ENCODE peak calls at places on chromosomes 6 and 20, in nine cellular contexts. A is GM23248, I is lung, V is stomach, K is heart right ventricle, Y is left ventricle myocardium inferior, U is brain microvascular endothelial cell, G is hepatocyte, O is thyroid gland. F is an unnamed sample.

GRCh38 chr20:33119725-33120720 is 40.6 kb downstream of the BPIFB4 start:
- DNase-seq in Y (no peak), A (peak), G (no peak), V (no peak), U (no peak), O (no peak), I (no peak), K (no peak), F (no peak)

GRCh38 chr6:128499079-128499705 is 21.2 kb downstream of the PTPRK start:
- DNase-seq in K (no peak), G (peak), O (no peak), V (no peak), Y (no peak), A (no peak), I (no peak), U (no peak), F (no peak)

GRCh38 chr6:142485256-142485655 is 183.4 kb downstream of the ADGRG6 start:
- DNase-seq in Y (no peak), U (no peak), O (no peak), K (no peak), G (no peak), I (no peak), V (no peak), A (peak), F (no peak)

GRCh38 chr20:8287328-8287727 is 155.3 kb downstream of the PLCB1 start:
- DNase-seq in V (no peak), I (no peak), U (no peak), K (no peak), O (no peak), G (no peak), Y (no peak), A (no peak), F (no peak)

GRCh38 chr20:62066983-62067433 is 1.3 kb upstream of the TAF4 start:
- DNase-seq in K (no peak), Y (no peak), G (peak), O (peak), U (no peak), V (no peak), A (peak), I (no peak), F (peak)

GRCh38 chr20:52425253-52425652 is 233.7 kb upstream of the ZFP64 start:
- DNase-seq in I (no peak), U (no peak), G (peak), K (no peak), A (peak), V (no peak), O (no peak), Y (no peak), F (no peak)

GRCh38 chr6:15793288-15793687 is 130.5 kb upstream of the DTNBP1 start:
- DNase-seq in I (no peak), A (peak), Y (no peak), K (no peak), O (no peak), V (no peak), U (peak), G (peak), F (no peak)

GRCh38 chr6:106309766-106310373 is 15.7 kb downstream of the ATG5 start:
- DNase-seq in O (no peak), V (no peak), A (peak), Y (no peak), U (no peak), I (no peak), G (no peak), K (no peak), F (no peak)

GRCh38 chr6:2611092-2611491 is 139.6 kb downstream of the MYLK4 start:
- DNase-seq in Y (no peak), A (no peak), I (no peak), G (peak), U (peak), K (no peak), V (no peak), O (no peak), F (no peak)

GRCh38 chr6:34924831-34925613 is 36.0 kb downstream of the ANKS1A start:
- DNase-seq in I (no peak), U (no peak), K (no peak), O (no peak), A (no peak), V (no peak), G (no peak), Y (no peak), F (no peak)

GRCh38 chr6:5006182-5006581 is 2.3 kb upstream of the RPP40 start:
- DNase-seq in O (no peak), V (no peak), U (no peak), Y (no peak), A (no peak), I (peak), K (no peak), G (no peak), F (no peak)

GRCh38 chr20:64216036-64216435 is 39.5 kb upstream of the PCMTD2 start:
- DNase-seq in A (no peak), G (no peak), V (peak), O (peak), K (no peak), Y (no peak), U (no peak), I (no peak), F (no peak)

GRCh38 chr20:6956574-6956973 is 189.1 kb downstream of the BMP2 start:
- DNase-seq in V (no peak), O (no peak), U (no peak), G (no peak), A (peak), I (no peak), K (no peak), Y (no peak), F (no peak)

GRCh38 chr6:56241106-56241812 is 6.1 kb downstream of the COL21A1 start:
- DNase-seq in G (no peak), V (no peak), K (no peak), A (no peak), Y (no peak), O (no peak), I (no peak), U (no peak), F (no peak)

GRCh38 chr6:116971959-116972358 is 94.9 kb downstream of the RFX6 start:
- DNase-seq in O (no peak), K (no peak), Y (no peak), V (no peak), I (no peak), U (peak), G (peak), A (peak), F (no peak)

GRCh38 chr6:152720964-152721363 is 23.3 kb downstream of the MYCT1 start:
- DNase-seq in I (no peak), K (no peak), V (no peak), G (no peak), U (no peak), O (no peak), A (no peak), Y (no peak), F (no peak)

GRCh38 chr6:126672654-126673053 is 332.7 kb downstream of the CENPW start:
- DNase-seq in I (no peak), K (no peak), A (peak), G (no peak), U (no peak), O (no peak), Y (no peak), V (no peak), F (no peak)

GRCh38 chr6:17156112-17156921 is 54.5 kb downstream of the STMND1 start:
- DNase-seq in K (no peak), G (peak), V (peak), O (peak), U (peak), I (peak), A (peak), Y (peak), F (peak)

GRCh38 chr6:140436023-140436811 is 1061.8 kb upstream of the CITED2 start:
- DNase-seq in V (no peak), G (no peak), I (no peak), A (peak), K (no peak), O (peak), U (peak), Y (no peak), F (no peak)

GRCh38 chr20:22106308-22106938 is 401.0 kb downstream of the PAX1 start:
- DNase-seq in G (peak), A (peak), O (no peak), V (no peak), K (no peak), Y (no peak), I (no peak), U (peak), F (no peak)

GRCh38 chr20:13717631-13718044 is 67.1 kb downstream of the ESF1 start:
- DNase-seq in G (no peak), V (no peak), A (no peak), I (no peak), K (no peak), Y (no peak), U (no peak), O (no peak), F (no peak)

GRCh38 chr20:13723015-13723414 is 61.7 kb downstream of the ESF1 start:
- DNase-seq in U (no peak), O (no peak), I (no peak), Y (no peak), K (no peak), V (no peak), G (no peak), A (no peak), F (no peak)

DNA sequence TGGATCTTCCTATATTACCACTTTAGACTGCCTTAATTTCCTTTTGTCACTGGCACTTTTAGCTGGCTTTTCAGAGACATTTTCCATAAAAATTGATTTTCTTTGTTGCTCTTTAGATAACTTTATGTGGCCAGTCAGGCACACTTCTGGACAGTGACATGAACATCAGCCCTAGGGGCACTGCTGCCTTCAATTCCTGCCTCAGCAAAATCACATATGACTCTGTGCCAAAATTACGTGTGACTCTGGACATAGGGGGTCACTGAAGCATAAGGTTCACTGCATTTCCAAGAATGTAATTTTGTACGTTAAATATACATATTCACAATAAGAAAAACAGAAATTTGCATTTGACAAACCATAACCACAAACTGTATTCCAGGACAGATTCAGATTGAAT is 66.6 kb downstream of the ESF1 start:
- DNase-seq in G (no peak), V (no peak), K (no peak), O (no peak), U (no peak), I (no peak), A (no peak), Y (no peak), F (no peak)
- H3K27ac ChIP-seq in G (no peak), V (no peak), K (no peak), O (no peak), U (no peak), I (no peak), A (no peak), Y (no peak), F (no peak)

GRCh38 chr6:90233994-90234393 is 62.6 kb downstream of the BACH2 start:
- DNase-seq in Y (no peak), I (no peak), A (no peak), U (no peak), O (no peak), K (no peak), V (no peak), G (no peak), F (no peak)
- H3K27ac ChIP-seq in Y (no peak), I (no peak), A (no peak), U (no peak), O (no peak), K (no peak), V (no peak), G (no peak), F (no peak)

GRCh38 chr20:56820984-56821383 is 191.9 kb downstream of the TFAP2C start:
- DNase-seq in A (no peak), Y (no peak), O (no peak), K (no peak), U (no peak), G (no peak), I (no peak), V (no peak), F (no peak)

GRCh38 chr20:56816349-56816748 is 187.2 kb downstream of the TFAP2C start:
- DNase-seq in A (no peak), O (no peak), G (no peak), I (no peak), V (no peak), K (no peak), U (no peak), Y (no peak), F (no peak)

GRCh38 chr20:56815796-56816195 is 186.7 kb downstream of the TFAP2C start:
- DNase-seq in V (no peak), K (no peak), Y (no peak), A (no peak), U (no peak), G (no peak), I (no peak), O (no peak), F (no peak)

GRCh38 chr20:56817780-56818675 is 188.9 kb downstream of the TFAP2C start:
- DNase-seq in Y (no peak), U (no peak), G (no peak), I (no peak), K (no peak), O (no peak), V (no peak), A (no peak), F (no peak)
- H3K27ac ChIP-seq in Y (no peak), U (no peak), G (no peak), I (no peak), K (no peak), O (no peak), V (no peak), A (no peak), F (no peak)

GRCh38 chr6:130912451-130912850 is 85.2 kb downstream of the SMLR1 start:
- DNase-seq in K (no peak), G (no peak), U (no peak), Y (no peak), O (no peak), A (no peak), I (no peak), V (no peak), F (no peak)
- H3K27ac ChIP-seq in K (no peak), G (no peak), U (no peak), Y (no peak), O (no peak), A (no peak), I (no peak), V (no peak), F (no peak)

GRCh38 chr6:168937061-168937460 is 316.6 kb downstream of the THBS2 start:
- DNase-seq in V (no peak), I (no peak), A (peak), U (no peak), G (no peak), Y (no peak), O (no peak), K (no peak), F (no peak)

GRCh38 chr6:168934856-168935627 is 318.6 kb downstream of the THBS2 start:
- DNase-seq in U (no peak), K (no peak), G (no peak), O (no peak), Y (no peak), A (no peak), I (no peak), V (no peak), F (no peak)

GRCh38 chr6:168938546-168938945 is 315.1 kb downstream of the THBS2 start:
- DNase-seq in I (no peak), O (no peak), Y (no peak), A (no peak), U (no peak), G (no peak), V (no peak), K (no peak), F (no peak)

GRCh38 chr6:168939041-168939440 is 314.6 kb downstream of the THBS2 start:
- DNase-seq in U (no peak), I (no peak), Y (no peak), A (no peak), O (no peak), V (no peak), K (no peak), G (no peak), F (no peak)

DNA sequence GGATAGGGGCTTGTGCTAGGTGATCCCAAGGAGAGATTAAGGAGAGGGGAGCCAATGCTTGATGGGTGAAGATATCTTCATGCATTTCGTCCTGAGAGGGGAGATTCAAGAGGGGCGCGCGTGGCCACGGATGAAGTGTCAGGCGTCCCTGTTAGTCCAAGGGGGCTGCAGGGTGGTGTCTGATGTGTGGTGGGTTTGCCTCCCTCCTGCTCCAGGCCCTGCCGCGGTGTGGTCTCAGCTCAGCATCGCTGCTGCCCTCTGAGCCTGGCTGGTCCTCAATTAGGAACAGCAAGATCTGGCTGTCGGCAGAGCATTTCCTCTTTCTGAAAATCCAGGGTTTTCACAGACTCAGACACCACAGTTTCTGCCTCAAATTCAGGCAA is 318.0 kb downstream of the THBS2 start:
- DNase-seq in K (no peak), V (no peak), O (no peak), Y (no peak), G (no peak), U (no peak), A (no peak), I (no peak), F (no peak)
- H3K27ac ChIP-seq in K (no peak), V (no peak), O (no peak), Y (no peak), G (no peak), U (no peak), A (no peak), I (no peak), F (no peak)

GRCh38 chr20:10843161-10843711 is 169.4 kb upstream of the JAG1 start:
- DNase-seq in I (no peak), O (no peak), G (no peak), K (no peak), U (no peak), V (no peak), Y (no peak), A (peak), F (no peak)

GRCh38 chr20:10846831-10847230 is 173.0 kb upstream of the JAG1 start:
- DNase-seq in O (no peak), Y (no peak), G (no peak), I (no peak), U (no peak), A (no peak), V (no peak), K (no peak), F (no peak)

GRCh38 chr20:10853176-10853575 is 179.4 kb upstream of the JAG1 start:
- DNase-seq in I (no peak), V (no peak), U (no peak), O (no peak), K (no peak), G (no peak), A (peak), Y (no peak), F (no peak)

DNA sequence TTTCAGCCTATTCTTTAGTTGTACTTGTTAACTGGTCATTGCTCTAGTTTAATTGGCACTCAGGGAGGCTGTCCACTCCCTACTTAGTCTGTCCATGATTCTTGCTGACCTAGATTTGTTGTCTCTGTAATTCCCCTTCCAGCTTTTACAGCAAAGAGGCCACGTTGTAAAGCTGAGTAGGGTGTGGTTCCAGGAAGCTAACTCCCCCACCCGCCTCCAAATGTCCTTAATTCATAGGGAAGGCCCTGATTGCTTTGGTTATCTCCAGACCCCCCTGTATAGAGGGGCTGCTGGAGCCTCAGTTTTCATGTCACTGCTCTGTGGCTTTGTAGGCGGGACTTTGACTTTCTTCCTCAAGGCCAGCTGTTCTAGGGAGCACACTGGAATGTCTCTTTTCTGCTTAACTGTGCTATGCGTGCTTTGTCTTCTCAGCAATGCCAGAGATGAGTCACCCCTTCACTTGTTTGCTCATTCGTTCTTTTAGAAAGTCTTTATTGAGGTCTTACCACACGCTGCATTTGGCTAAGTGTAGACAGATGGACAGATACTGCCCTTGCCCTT is 175.1 kb upstream of the JAG1 start:
- DNase-seq in I (no peak), V (no peak), A (peak), Y (peak), K (no peak), G (peak), O (no peak), U (peak), F (no peak)
- H3K27ac ChIP-seq in I (no peak), V (peak), A (peak), Y (peak), K (no peak), G (peak), O (no peak), U (peak), F (no peak)

GRCh38 chr20:23119456-23120216 is 33.5 kb upstream of the CD93 start:
- DNase-seq in U (no peak), G (no peak), Y (no peak), K (no peak), O (no peak), I (no peak), V (no peak), A (no peak), F (no peak)
- H3K27ac ChIP-seq in U (no peak), G (no peak), Y (peak), K (peak), O (no peak), I (peak), V (no peak), A (no peak), F (no peak)

GRCh38 chr20:23116301-23117089 is 30.4 kb upstream of the CD93 start:
- DNase-seq in Y (no peak), U (no peak), V (no peak), I (no peak), O (no peak), A (peak), K (no peak), G (peak), F (no peak)
- H3K27ac ChIP-seq in Y (peak), U (no peak), V (peak), I (peak), O (no peak), A (no peak), K (no peak), G (peak), F (no peak)

GRCh38 chr20:3758566-3758965 is 9.0 kb downstream of the ADISSP start:
- DNase-seq in O (no peak), G (no peak), K (peak), Y (no peak), A (no peak), V (no peak), U (no peak), I (no peak), F (no peak)

GRCh38 chr20:3759316-3759715 is 8.2 kb downstream of the ADISSP start:
- DNase-seq in K (no peak), I (no peak), G (no peak), V (no peak), A (no peak), O (no peak), Y (no peak), U (no peak), F (no peak)

GRCh38 chr20:3763691-3764601 is 3.6 kb downstream of the ADISSP start:
- DNase-seq in O (no peak), G (no peak), I (no peak), A (no peak), Y (no peak), K (no peak), V (no peak), U (no peak), F (no peak)

GRCh38 chr20:3759884-3760283 is 7.7 kb downstream of the ADISSP start:
- DNase-seq in K (no peak), G (no peak), V (no peak), I (no peak), O (no peak), U (no peak), A (no peak), Y (no peak), F (no peak)

GRCh38 chr20:3760980-3761379 is 6.6 kb downstream of the ADISSP start:
- DNase-seq in Y (no peak), K (no peak), A (no peak), V (no peak), U (no peak), G (no peak), I (no peak), O (no peak), F (no peak)
- H3K27ac ChIP-seq in Y (no peak), K (no peak), A (no peak), V (peak), U (no peak), G (no peak), I (no peak), O (no peak), F (no peak)

F was measured in caudate nucleus.